ENCODE peak calls at places on chromosomes 6 and 20, in seven cellular contexts. U is keratinocyte, P is HepG2, C is Panc1, K is tibial nerve, Q is fibroblast of lung, I is sigmoid colon. G is an unnamed sample.

GRCh38 chr6:36912583-36912982 is 26.8 kb downstream of the C6orf89 start:
- DNase-seq in U (peak; percentile 93), P (no peak), C (peak; percentile 47), K (no peak), Q (peak; percentile 84), I (no peak), G (no peak)

GRCh38 chr20:19838981-19839576 is 81.0 kb downstream of the RIN2 start:
- DNase-seq in U (no peak), P (no peak), C (no peak), K (no peak), Q (no peak), I (no peak), G (no peak)

GRCh38 chr6:45382391-45382790 is 4.7 kb upstream of the SUPT3H start:
- DNase-seq in U (no peak), P (no peak), C (no peak), K (no peak), Q (no peak), I (no peak), G (no peak)

GRCh38 chr20:2230671-2231488 is 64.9 kb upstream of the TGM3 start:
- DNase-seq in U (no peak), P (no peak), C (no peak), K (no peak), Q (no peak), I (no peak), G (no peak)

GRCh38 chr20:55095745-55096450 is 620.5 kb downstream of the DOK5 start:
- DNase-seq in U (no peak), P (no peak), C (no peak), K (no peak), Q (no peak), I (no peak), G (no peak)

GRCh38 chr6:144753023-144753705 is 468.0 kb downstream of the UTRN start:
- DNase-seq in U (no peak), P (no peak), C (no peak), K (no peak), Q (no peak), I (no peak), G (no peak)

GRCh38 chr6:40395066-40395697 is 192.0 kb downstream of the LRFN2 start:
- DNase-seq in U (no peak), P (no peak), C (no peak), K (no peak), Q (no peak), I (no peak), G (no peak)

GRCh38 chr6:128567029-128567428 is 46.6 kb upstream of the PTPRK start:
- DNase-seq in U (peak; percentile 17), P (no peak), C (no peak), K (no peak), Q (no peak), I (no peak), G (no peak)

GRCh38 chr6:101614774-101615173 is 221.3 kb downstream of the GRIK2 start:
- DNase-seq in U (peak; percentile 21), P (no peak), C (peak; percentile 2), K (no peak), Q (peak; percentile 15), I (no peak), G (no peak)

GRCh38 chr6:129575378-129576118 is 134.4 kb downstream of the ARHGAP18 start:
- DNase-seq in U (no peak), P (peak; percentile 42), C (no peak), K (no peak), Q (peak; percentile 80), I (no peak), G (no peak)

GRCh38 chr6:22593895-22594294 is 24.5 kb downstream of the HDGFL1 start:
- DNase-seq in U (no peak), P (no peak), C (no peak), K (no peak), Q (no peak), I (no peak), G (no peak)

GRCh38 chr6:168348186-168348585 is 28.6 kb upstream of the DACT2 start:
- DNase-seq in U (no peak), P (no peak), C (no peak), K (no peak), Q (no peak), I (no peak), G (no peak)
- H3K9me3 ChIP-seq in U (peaks cover 2% of the 10 kb centered on the region), P (no peaks in the 10 kb centered on the region), C (peaks cover 4% of the 10 kb centered on the region), K (no peaks in the 10 kb centered on the region), Q (no peaks in the 10 kb centered on the region), I (no peaks in the 10 kb centered on the region), G (no peaks in the 10 kb centered on the region)

GRCh38 chr6:25138697-25139051 is 140.5 kb upstream of the CARMIL1 start:
- DNase-seq in U (no peak), P (no peak), C (no peak), K (no peak), Q (peak; percentile 81), I (no peak), G (no peak)

GRCh38 chr6:25137497-25137896 is 141.7 kb upstream of the CARMIL1 start:
- DNase-seq in U (no peak), P (no peak), C (no peak), K (no peak), Q (no peak), I (no peak), G (no peak)

GRCh38 chr6:25142506-25142905 is 136.7 kb upstream of the CARMIL1 start:
- DNase-seq in U (no peak), P (no peak), C (no peak), K (no peak), Q (no peak), I (no peak), G (no peak)

GRCh38 chr6:25136879-25137278 is 142.3 kb upstream of the CARMIL1 start:
- DNase-seq in U (no peak), P (no peak), C (no peak), K (no peak), Q (no peak), I (no peak), G (no peak)

DNA sequence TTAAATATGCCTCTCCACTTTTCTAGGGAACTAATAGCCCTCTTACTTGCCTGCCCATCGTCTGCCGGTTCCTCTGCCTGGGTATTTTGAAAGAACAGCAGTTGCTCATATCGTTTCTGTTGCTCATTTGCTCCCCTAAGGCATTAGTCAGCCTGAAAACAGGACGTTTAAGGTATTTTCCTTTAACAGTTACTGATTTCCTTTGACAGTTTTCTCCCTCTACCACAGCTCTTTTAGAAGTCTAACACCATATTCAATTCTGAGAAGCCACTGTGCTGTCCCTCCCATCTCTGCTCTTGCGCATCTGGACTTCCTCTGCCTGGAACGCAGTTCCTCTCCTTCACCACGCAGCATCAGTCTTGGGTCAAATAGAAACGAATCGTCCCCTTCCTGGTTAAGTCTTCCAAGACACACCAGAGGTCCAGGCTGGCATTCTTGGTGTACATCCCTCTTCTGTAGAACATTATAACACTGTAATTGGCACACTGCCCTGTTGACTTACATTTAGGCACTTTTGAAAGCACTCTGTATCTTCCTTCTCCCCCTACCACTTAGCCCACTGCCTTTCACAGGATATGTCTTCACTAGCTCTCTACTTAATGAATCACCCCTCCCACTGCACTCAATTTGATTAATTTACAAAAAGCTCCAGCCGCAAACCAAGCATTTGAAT is 141.0 kb upstream of the CARMIL1 start:
- DNase-seq in U (no peak), P (no peak), C (peak; percentile 12), K (no peak), Q (peak; percentile 85), I (peak; percentile 84), G (no peak)
- TF ChIP-seq CTCF in U (peak; percentile 55), P (no peak), C (no peak), K (no peak), Q (peak; percentile 47), I (no peak), G (no peak)

DNA sequence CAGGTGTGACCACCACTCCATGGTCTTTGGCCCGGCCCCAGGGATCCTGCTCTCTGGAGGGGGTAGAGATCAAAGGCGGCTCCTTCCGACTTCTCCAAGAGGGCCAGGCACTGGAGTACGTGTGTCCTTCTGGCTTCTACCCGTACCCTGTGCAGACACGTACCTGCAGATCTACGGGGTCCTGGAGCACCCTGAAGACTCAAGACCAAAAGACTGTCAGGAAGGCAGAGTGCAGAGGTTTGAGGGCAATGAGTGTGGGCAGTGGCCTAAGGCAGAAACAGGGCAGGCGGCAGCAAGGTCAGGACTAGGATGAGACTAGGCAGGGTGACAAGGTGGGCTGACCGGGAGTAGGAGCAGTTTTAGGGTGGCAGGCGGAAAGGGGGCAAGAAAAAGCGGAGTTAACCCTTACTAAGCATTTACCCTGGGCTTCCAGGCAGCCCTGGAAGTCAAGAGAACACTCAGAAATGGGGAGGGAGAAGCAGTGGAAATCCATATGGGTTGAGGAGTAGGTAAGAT is 533 bp downstream of the CFB start:
- DNase-seq in U (no peak), P (no peak), C (no peak), K (no peak), Q (no peak), I (no peak), G (no peak)
- H3K4me3 ChIP-seq in U (no peak overlapping the region), P (peak overlapping the region; percentile 90), C (no peak overlapping the region), K (peak overlapping the region; percentile 14), Q (no peak overlapping the region), I (peak overlapping the region; percentile 20), G (peak overlapping the region; percentile 19)

DNA sequence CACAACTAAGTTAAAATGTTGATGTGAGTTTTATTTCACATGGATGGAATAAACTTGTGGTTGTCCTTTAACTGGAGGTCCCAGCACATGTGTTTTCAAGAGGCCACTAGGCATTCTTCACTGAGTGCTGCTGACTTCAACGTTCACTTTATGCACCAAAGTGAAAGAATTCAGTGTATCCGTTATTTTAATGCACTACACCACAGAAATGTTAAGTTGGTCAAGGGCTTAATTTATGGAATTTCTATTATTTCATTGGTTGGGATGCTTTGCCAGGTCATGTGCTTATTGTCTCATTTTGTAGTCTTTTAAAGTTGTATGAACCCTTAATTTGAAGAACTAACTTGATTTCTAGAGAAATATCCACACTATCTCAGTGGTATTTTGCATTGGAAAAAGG is 106.4 kb downstream of the PPP1R14C start:
- DNase-seq in U (no peak), P (no peak), C (no peak), K (no peak), Q (no peak), I (no peak), G (no peak)
- H3K9me3 ChIP-seq in U (peaks cover 7% of the 10 kb centered on the region), P (no peaks in the 10 kb centered on the region), C (no peaks in the 10 kb centered on the region), K (no peaks in the 10 kb centered on the region), Q (no peaks in the 10 kb centered on the region), I (peaks cover 3% of the 10 kb centered on the region), G (no peaks in the 10 kb centered on the region)